ENCODE peak calls at places on chromosomes 16 and 17, in ten cellular contexts. One of them, this sample, is unnamed.

GRCh38 chr16:9256196-9256595 is 164.8 kb downstream of the HAPSTR1 start:
- DNase-seq in spleen: no peak
- DNase-seq in lung: no peak
- DNase-seq in fibroblast of the aortic adventitia: no peak
- DNase-seq in thoracic aorta: no peak
- DNase-seq in coronary artery: no peak
- DNase-seq in GM23338: peak
- DNase-seq in fibroblast of mammary gland: peak
- DNase-seq in body of pancreas: peak
- DNase-seq in mucosa of descending colon: no peak
- DNase-seq in this sample: peak

GRCh38 chr16:81446318-81447275 is 2.0 kb downstream of the CMIP start:
- DNase-seq in spleen: no peak
- DNase-seq in lung: no peak
- DNase-seq in fibroblast of the aortic adventitia: peak
- DNase-seq in thoracic aorta: no peak
- DNase-seq in coronary artery: no peak
- DNase-seq in GM23338: peak
- DNase-seq in fibroblast of mammary gland: no peak
- DNase-seq in body of pancreas: peak
- DNase-seq in mucosa of descending colon: peak
- DNase-seq in this sample: no peak

GRCh38 chr16:5186381-5186903 is 88.8 kb upstream of the EEF2KMT start:
- DNase-seq in spleen: no peak
- DNase-seq in lung: no peak
- DNase-seq in fibroblast of the aortic adventitia: no peak
- DNase-seq in thoracic aorta: no peak
- DNase-seq in coronary artery: no peak
- DNase-seq in GM23338: no peak
- DNase-seq in fibroblast of mammary gland: no peak
- DNase-seq in body of pancreas: no peak
- DNase-seq in mucosa of descending colon: no peak
- DNase-seq in this sample: no peak

GRCh38 chr16:56927471-56927870 is 4.5 kb upstream of the HERPUD1 start:
- DNase-seq in spleen: no peak
- DNase-seq in lung: no peak
- DNase-seq in fibroblast of the aortic adventitia: no peak
- DNase-seq in thoracic aorta: no peak
- DNase-seq in coronary artery: no peak
- DNase-seq in GM23338: no peak
- DNase-seq in fibroblast of mammary gland: no peak
- DNase-seq in body of pancreas: no peak
- DNase-seq in mucosa of descending colon: no peak
- DNase-seq in this sample: no peak

GRCh38 chr16:88846088-88846487 is 10.7 kb downstream of the GALNS start:
- DNase-seq in spleen: no peak
- DNase-seq in lung: no peak
- DNase-seq in fibroblast of the aortic adventitia: no peak
- DNase-seq in thoracic aorta: no peak
- DNase-seq in coronary artery: no peak
- DNase-seq in GM23338: no peak
- DNase-seq in fibroblast of mammary gland: peak
- DNase-seq in body of pancreas: no peak
- DNase-seq in mucosa of descending colon: peak
- DNase-seq in this sample: peak

GRCh38 chr16:31862761-31863160 is 10.8 kb upstream of the ZNF267 start:
- DNase-seq in spleen: no peak
- DNase-seq in lung: no peak
- DNase-seq in fibroblast of the aortic adventitia: no peak
- DNase-seq in thoracic aorta: no peak
- DNase-seq in coronary artery: no peak
- DNase-seq in GM23338: no peak
- DNase-seq in fibroblast of mammary gland: no peak
- DNase-seq in body of pancreas: no peak
- DNase-seq in mucosa of descending colon: no peak
- DNase-seq in this sample: no peak

GRCh38 chr17:35713069-35713728 is 18.2 kb upstream of the RASL10B start:
- DNase-seq in spleen: no peak
- DNase-seq in lung: no peak
- DNase-seq in fibroblast of the aortic adventitia: peak
- DNase-seq in thoracic aorta: peak
- DNase-seq in coronary artery: no peak
- DNase-seq in GM23338: no peak
- DNase-seq in fibroblast of mammary gland: peak
- DNase-seq in body of pancreas: peak
- DNase-seq in mucosa of descending colon: no peak
- DNase-seq in this sample: peak

GRCh38 chr17:80751460-80752368 is 207.1 kb downstream of the RPTOR start:
- DNase-seq in spleen: no peak
- DNase-seq in lung: no peak
- DNase-seq in fibroblast of the aortic adventitia: peak
- DNase-seq in thoracic aorta: no peak
- DNase-seq in coronary artery: no peak
- DNase-seq in GM23338: peak
- DNase-seq in fibroblast of mammary gland: peak
- DNase-seq in body of pancreas: no peak
- DNase-seq in mucosa of descending colon: no peak
- DNase-seq in this sample: peak

GRCh38 chr17:44438634-44439033 is 49.2 kb upstream of the ITGA2B start:
- DNase-seq in spleen: no peak
- DNase-seq in lung: no peak
- DNase-seq in fibroblast of the aortic adventitia: no peak
- DNase-seq in thoracic aorta: no peak
- DNase-seq in coronary artery: no peak
- DNase-seq in GM23338: peak
- DNase-seq in fibroblast of mammary gland: peak
- DNase-seq in body of pancreas: peak
- DNase-seq in mucosa of descending colon: no peak
- DNase-seq in this sample: peak

GRCh38 chr17:44467108-44467507 is 36.1 kb downstream of the GPATCH8 start:
- DNase-seq in spleen: no peak
- DNase-seq in lung: no peak
- DNase-seq in fibroblast of the aortic adventitia: peak
- DNase-seq in thoracic aorta: no peak
- DNase-seq in coronary artery: no peak
- DNase-seq in GM23338: no peak
- DNase-seq in fibroblast of mammary gland: no peak
- DNase-seq in body of pancreas: no peak
- DNase-seq in mucosa of descending colon: no peak
- DNase-seq in this sample: peak

GRCh38 chr16:67157892-67158635 is 1.6 kb downstream of the TRADD start:
- DNase-seq in spleen: peak
- DNase-seq in lung: no peak
- DNase-seq in fibroblast of the aortic adventitia: no peak
- DNase-seq in thoracic aorta: no peak
- DNase-seq in coronary artery: no peak
- DNase-seq in GM23338: no peak
- DNase-seq in fibroblast of mammary gland: no peak
- DNase-seq in body of pancreas: no peak
- DNase-seq in mucosa of descending colon: no peak
- DNase-seq in this sample: no peak

GRCh38 chr16:67155305-67156145 is 4.2 kb downstream of the TRADD start:
- DNase-seq in spleen: peak
- DNase-seq in lung: peak
- DNase-seq in fibroblast of the aortic adventitia: peak
- DNase-seq in thoracic aorta: no peak
- DNase-seq in coronary artery: peak
- DNase-seq in GM23338: peak
- DNase-seq in fibroblast of mammary gland: peak
- DNase-seq in body of pancreas: peak
- DNase-seq in mucosa of descending colon: peak
- DNase-seq in this sample: peak

GRCh38 chr16:67157106-67157748 is 2.5 kb downstream of the TRADD start:
- DNase-seq in spleen: no peak
- DNase-seq in lung: no peak
- DNase-seq in fibroblast of the aortic adventitia: no peak
- DNase-seq in thoracic aorta: no peak
- DNase-seq in coronary artery: no peak
- DNase-seq in GM23338: no peak
- DNase-seq in fibroblast of mammary gland: no peak
- DNase-seq in body of pancreas: no peak
- DNase-seq in mucosa of descending colon: peak
- DNase-seq in this sample: no peak

GRCh38 chr16:67154578-67155304 is 3.9 kb upstream of the B3GNT9 start:
- DNase-seq in spleen: peak
- DNase-seq in lung: no peak
- DNase-seq in fibroblast of the aortic adventitia: no peak
- DNase-seq in thoracic aorta: no peak
- DNase-seq in coronary artery: no peak
- DNase-seq in GM23338: peak
- DNase-seq in fibroblast of mammary gland: no peak
- DNase-seq in body of pancreas: no peak
- DNase-seq in mucosa of descending colon: peak
- DNase-seq in this sample: no peak

DNA sequence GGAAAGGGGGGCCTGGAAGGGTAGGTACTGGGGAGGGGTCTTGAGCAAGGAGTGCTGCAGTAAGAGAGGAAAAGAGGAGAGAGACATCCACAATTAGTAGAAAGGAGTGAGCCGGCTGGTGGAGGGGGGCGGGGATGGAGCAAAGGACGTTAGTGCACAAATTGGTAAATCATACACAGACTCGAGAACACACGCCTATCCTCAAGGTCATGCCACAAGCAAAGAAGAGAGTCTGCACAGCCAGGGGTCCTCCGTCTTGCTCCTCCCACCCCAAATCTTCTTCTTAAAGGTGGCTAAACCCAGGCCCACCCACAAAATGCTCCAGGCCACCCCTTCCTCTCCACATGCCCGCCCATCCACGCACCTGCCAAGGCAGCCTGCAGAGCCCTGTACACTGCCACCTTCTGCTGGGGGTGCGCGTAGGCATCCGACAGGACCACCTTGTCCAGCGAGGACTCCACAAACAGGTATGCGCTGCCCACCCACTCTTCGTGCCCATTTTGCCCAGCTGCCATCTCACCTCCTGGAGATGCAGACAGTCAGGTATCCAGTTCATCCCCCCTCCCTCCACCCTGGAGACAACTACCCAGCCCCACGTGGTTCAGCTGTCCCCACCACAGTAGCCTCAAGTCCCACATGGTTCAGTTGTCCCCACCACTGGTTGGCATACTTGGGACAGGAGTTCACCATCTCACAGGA is 3.4 kb downstream of the TRADD start:
- DNase-seq in spleen: peak
- DNase-seq in lung: no peak
- DNase-seq in fibroblast of the aortic adventitia: no peak
- DNase-seq in thoracic aorta: no peak
- DNase-seq in coronary artery: peak
- DNase-seq in GM23338: no peak
- DNase-seq in fibroblast of mammary gland: no peak
- DNase-seq in body of pancreas: no peak
- DNase-seq in mucosa of descending colon: peak
- DNase-seq in this sample: no peak
- TF ChIP-seq CTCF in spleen: no peak
- TF ChIP-seq CTCF in lung: no peak
- TF ChIP-seq CTCF in fibroblast of the aortic adventitia: no peak
- TF ChIP-seq CTCF in thoracic aorta: no peak
- TF ChIP-seq CTCF in coronary artery: no peak
- TF ChIP-seq CTCF in GM23338: peak
- TF ChIP-seq CTCF in fibroblast of mammary gland: no peak
- TF ChIP-seq CTCF in body of pancreas: no peak
- TF ChIP-seq CTCF in mucosa of descending colon: no peak
- TF ChIP-seq CTCF in this sample: no peak

DNA sequence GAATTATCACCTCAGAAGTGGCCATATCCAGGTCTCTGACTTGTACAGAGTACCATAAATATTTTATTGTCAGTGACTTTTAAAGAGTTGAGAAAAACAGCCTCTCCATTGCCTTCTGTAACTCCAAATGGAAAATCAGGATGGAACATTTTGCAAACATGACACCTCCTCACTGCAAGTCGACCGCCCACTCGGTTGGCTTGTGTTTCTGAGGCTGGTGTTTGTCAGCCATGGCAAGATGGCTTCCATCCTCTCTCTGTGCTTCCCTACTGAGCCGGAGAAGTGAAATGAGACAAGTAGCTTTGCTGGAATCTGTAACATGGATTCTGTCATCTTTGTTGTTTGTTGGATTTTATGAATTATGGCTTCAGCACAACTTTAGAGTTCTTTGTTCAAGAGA is 172.8 kb downstream of the RBFOX1 start:
- DNase-seq in spleen: no peak
- DNase-seq in lung: no peak
- DNase-seq in fibroblast of the aortic adventitia: no peak
- DNase-seq in thoracic aorta: no peak
- DNase-seq in coronary artery: no peak
- DNase-seq in GM23338: no peak
- DNase-seq in fibroblast of mammary gland: no peak
- DNase-seq in body of pancreas: no peak
- DNase-seq in mucosa of descending colon: no peak
- DNase-seq in this sample: no peak
- H3K4me3 ChIP-seq in spleen: no peak
- H3K4me3 ChIP-seq in lung: no peak
- H3K4me3 ChIP-seq in fibroblast of the aortic adventitia: no peak
- H3K4me3 ChIP-seq in thoracic aorta: no peak
- H3K4me3 ChIP-seq in coronary artery: no peak
- H3K4me3 ChIP-seq in GM23338: no peak
- H3K4me3 ChIP-seq in fibroblast of mammary gland: no peak
- H3K4me3 ChIP-seq in body of pancreas: no peak
- H3K4me3 ChIP-seq in mucosa of descending colon: no peak
- H3K4me3 ChIP-seq in this sample: no peak

GRCh38 chr17:74814453-74814852 is 38.3 kb upstream of the NAT9 start:
- DNase-seq in spleen: no peak
- DNase-seq in lung: no peak
- DNase-seq in fibroblast of the aortic adventitia: no peak
- DNase-seq in thoracic aorta: no peak
- DNase-seq in coronary artery: no peak
- DNase-seq in GM23338: no peak
- DNase-seq in fibroblast of mammary gland: no peak
- DNase-seq in body of pancreas: no peak
- DNase-seq in mucosa of descending colon: no peak
- DNase-seq in this sample: no peak
- TF ChIP-seq CTCF in spleen: no peak
- TF ChIP-seq CTCF in lung: no peak
- TF ChIP-seq CTCF in fibroblast of the aortic adventitia: no peak
- TF ChIP-seq CTCF in thoracic aorta: no peak
- TF ChIP-seq CTCF in coronary artery: no peak
- TF ChIP-seq CTCF in GM23338: peak
- TF ChIP-seq CTCF in fibroblast of mammary gland: no peak
- TF ChIP-seq CTCF in body of pancreas: no peak
- TF ChIP-seq CTCF in mucosa of descending colon: no peak
- TF ChIP-seq CTCF in this sample: no peak

DNA sequence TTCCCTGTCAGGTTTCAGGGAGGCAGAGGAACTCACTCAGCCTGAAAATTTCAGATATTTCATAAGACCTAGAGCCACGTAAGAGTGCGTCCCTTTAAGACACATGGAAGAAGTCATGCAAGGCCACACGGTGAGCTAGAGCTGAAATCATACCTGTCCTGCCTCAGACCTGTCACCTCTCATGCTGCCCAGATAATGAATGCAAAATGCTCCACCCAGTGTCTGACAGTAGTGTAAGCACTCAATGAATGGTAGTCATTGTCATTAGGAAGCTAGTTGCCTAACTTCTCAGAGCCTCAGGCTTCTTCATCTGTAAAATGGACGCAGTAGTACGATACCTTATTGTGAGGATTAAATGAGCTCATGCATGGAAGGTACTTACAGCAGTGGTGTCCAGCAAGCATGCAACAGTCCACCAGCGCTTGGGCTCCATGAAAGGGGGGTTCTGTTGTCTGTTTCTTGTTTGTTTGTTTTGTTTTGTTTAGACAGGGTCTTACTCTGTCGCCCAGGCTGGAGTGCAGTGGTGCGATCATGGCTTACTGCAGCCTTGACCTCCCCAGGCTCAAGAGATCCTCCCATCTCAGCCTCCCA is 60.7 kb downstream of the WSB1 start:
- DNase-seq in spleen: no peak
- DNase-seq in lung: no peak
- DNase-seq in fibroblast of the aortic adventitia: no peak
- DNase-seq in thoracic aorta: no peak
- DNase-seq in coronary artery: peak
- DNase-seq in GM23338: no peak
- DNase-seq in fibroblast of mammary gland: no peak
- DNase-seq in body of pancreas: peak
- DNase-seq in mucosa of descending colon: no peak
- DNase-seq in this sample: peak
- H3K4me3 ChIP-seq in spleen: no peak
- H3K4me3 ChIP-seq in lung: no peak
- H3K4me3 ChIP-seq in fibroblast of the aortic adventitia: no peak
- H3K4me3 ChIP-seq in thoracic aorta: peak
- H3K4me3 ChIP-seq in coronary artery: peak
- H3K4me3 ChIP-seq in GM23338: peak
- H3K4me3 ChIP-seq in fibroblast of mammary gland: no peak
- H3K4me3 ChIP-seq in body of pancreas: no peak
- H3K4me3 ChIP-seq in mucosa of descending colon: no peak
- H3K4me3 ChIP-seq in this sample: no peak

This sample was measured in choroid plexus epithelial cell.